ENCODE peak calls at places on chromosome 14, in five cellular contexts. V is PC-9, O is neuronal stem cell, X is neural progenitor cell, G is astrocyte. H is an unnamed sample.
A peak's percentile ranks its signal among the peaks of the same experiment; 100 is the strongest.

GRCh38 chr14:96170961-96171592 is 33.6 kb upstream of the BDKRB2 start:
- DNase-seq in V (no peak), O (no peak), X (no peak), G (no peak), H (no peak)

GRCh38 chr14:23130875-23131274 is 11.8 kb upstream of the CEBPE start:
- DNase-seq in V (no peak), O (no peak), X (no peak), G (no peak), H (no peak)

GRCh38 chr14:31787377-31787776 is 226.2 kb downstream of the NUBPL start:
- DNase-seq in V (no peak), O (no peak), X (no peak), G (no peak), H (peak; percentile 10)

GRCh38 chr14:24398943-24399801 is at the start of gene NYNRIN:
- DNase-seq in V (no peak), O (peak; percentile 62), X (peak; percentile 84), G (peak; percentile 16), H (no peak)

GRCh38 chr14:54881761-54882401 is 20.7 kb downstream of the GCH1 start:
- DNase-seq in V (no peak), O (no peak), X (no peak), G (no peak), H (peak; percentile 54)

GRCh38 chr14:106094654-106095189 is 568.3 kb downstream of the TMEM121 start:
- DNase-seq in V (no peak), O (no peak), X (peak; percentile 7), G (no peak), H (no peak)

GRCh38 chr14:38056270-38056669 is 151.4 kb upstream of the SSTR1 start:
- DNase-seq in V (no peak), O (no peak), X (peak; percentile 9), G (no peak), H (no peak)

GRCh38 chr14:80336613-80337106 is 125.4 kb upstream of the DIO2 start:
- DNase-seq in V (no peak), O (no peak), X (no peak), G (no peak), H (no peak)

GRCh38 chr14:87332001-87332400 is 661.0 kb downstream of the GALC start:
- DNase-seq in V (no peak), O (no peak), X (no peak), G (peak; percentile 78), H (peak; percentile 80)

GRCh38 chr14:59313063-59314018 is 124.9 kb downstream of the DAAM1 start:
- DNase-seq in V (no peak), O (no peak), X (no peak), G (no peak), H (no peak)

GRCh38 chr14:55446127-55446736 is 5.8 kb upstream of the TBPL2 start:
- DNase-seq in V (no peak), O (peak; percentile 82), X (peak; percentile 91), G (peak; percentile 61), H (peak; percentile 81)

GRCh38 chr14:23727566-23728335 is 91.6 kb downstream of the DHRS2 start:
- DNase-seq in V (peak; percentile 86), O (no peak), X (peak; percentile 26), G (peak; percentile 8), H (peak; percentile 18)

GRCh38 chr14:35215110-35215872 is 76.9 kb upstream of the PSMA6 start:
- DNase-seq in V (no peak), O (peak; percentile 30), X (peak; percentile 50), G (peak; percentile 60), H (peak; percentile 83)

GRCh38 chr14:39175445-39176262 is 600 bp downstream of the PNN start:
- DNase-seq in V (no peak), O (no peak), X (peak; percentile 72), G (peak; percentile 23), H (peak; percentile 43)

GRCh38 chr14:98742001-98742400 is 530.0 kb downstream of the BCL11B start:
- DNase-seq in V (no peak), O (no peak), X (no peak), G (no peak), H (no peak)

GRCh38 chr14:104431929-104432541 is 147.5 kb upstream of the C14orf180 start:
- DNase-seq in V (no peak), O (no peak), X (no peak), G (no peak), H (no peak)

GRCh38 chr14:51849095-51849494 is 11.3 kb upstream of the GNG2 start:
- DNase-seq in V (no peak), O (no peak), X (no peak), G (peak; percentile 27), H (peak; percentile 37)

GRCh38 chr14:90402009-90402408 is 5.2 kb downstream of the CALM1 start:
- DNase-seq in V (no peak), O (no peak), X (no peak), G (no peak), H (no peak)

GRCh38 chr14:59098377-59098776 is 90.1 kb upstream of the DAAM1 start:
- DNase-seq in V (peak; percentile 40), O (no peak), X (no peak), G (peak; percentile 98), H (peak; percentile 98)

GRCh38 chr14:42334931-42335330 is 728.3 kb downstream of the LRFN5 start:
- DNase-seq in V (no peak), O (no peak), X (no peak), G (no peak), H (no peak)

GRCh38 chr14:104220225-104221070 is 82.1 kb downstream of the KIF26A start:
- DNase-seq in V (no peak), O (no peak), X (no peak), G (no peak), H (no peak)

GRCh38 chr14:64293976-64294671 is at the start of gene ESR2:
- DNase-seq in V (no peak), O (peak; percentile 48), X (peak; percentile 86), G (peak; percentile 35), H (peak; percentile 40)

GRCh38 chr14:68979722-68980552 is 835 bp upstream of the ACTN1 start:
- DNase-seq in V (peak; percentile 70), O (peak; percentile 48), X (peak; percentile 86), G (peak; percentile 69), H (no peak)

GRCh38 chr14:52840916-52841315 is 49.5 kb upstream of the GNPNAT1 start:
- DNase-seq in V (no peak), O (no peak), X (no peak), G (peak; percentile 34), H (peak; percentile 62)

GRCh38 chr14:24982472-24983155 is 67.3 kb downstream of the STXBP6 start:
- DNase-seq in V (peak; percentile 93), O (no peak), X (no peak), G (peak; percentile 87), H (peak; percentile 87)

DNA sequence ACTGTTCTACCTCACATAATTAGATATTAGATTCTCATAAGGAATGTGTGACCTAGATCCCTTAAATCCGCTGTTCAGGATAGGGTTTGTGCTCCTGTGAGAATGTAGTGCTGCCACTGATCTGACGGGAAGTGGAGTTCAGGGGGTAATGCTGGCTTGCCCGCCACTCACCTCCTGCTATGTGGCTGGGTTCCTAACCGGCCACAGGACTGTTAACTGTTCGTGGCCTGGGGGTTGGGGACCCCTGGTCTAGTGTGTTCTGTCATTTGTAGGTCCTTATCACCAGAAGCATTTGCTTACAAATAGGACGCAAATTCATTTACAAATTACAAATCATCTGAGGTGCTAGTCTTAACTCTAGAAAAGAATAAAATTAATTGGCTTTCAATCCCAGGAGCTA is 16.4 kb upstream of the TMEM30B start:
- DNase-seq in V (no peak), O (no peak), X (no peak), G (no peak), H (no peak)
- H3K4me2 ChIP-seq in V (no peak overlapping the region), O (no peak overlapping the region), X (no peak overlapping the region), G (no peak overlapping the region), H (no peak overlapping the region)

GRCh38 chr14:94026886-94027469 is 838 bp downstream of the OTUB2 start:
- DNase-seq in V (no peak), O (no peak), X (no peak), G (no peak), H (no peak)
- H3K4me2 ChIP-seq in V (peak overlapping the region; percentile 68), O (peak overlapping the region; percentile 52), X (peak overlapping the region; percentile 83), G (peak overlapping the region; percentile 70), H (peak overlapping the region; percentile 25)

DNA sequence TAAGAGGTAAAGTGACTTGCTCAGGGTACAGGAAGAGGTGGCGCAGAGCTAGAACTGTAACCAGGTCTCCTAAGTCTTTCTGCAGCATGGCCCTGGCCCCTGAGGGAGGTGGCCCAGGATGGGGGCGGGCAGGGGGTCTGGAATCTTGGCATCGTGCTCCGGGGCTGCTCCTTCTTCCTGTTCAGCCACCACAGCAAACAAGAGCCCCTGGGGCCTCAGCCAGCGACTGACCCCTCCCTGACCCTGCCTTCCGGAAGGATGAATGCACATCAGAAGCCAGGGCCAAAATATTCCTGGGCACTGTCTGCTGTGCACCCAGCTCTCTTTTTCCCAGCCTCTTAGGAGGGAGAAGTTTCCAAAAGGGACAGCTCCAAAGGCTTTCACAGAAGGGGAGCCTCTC is 242.8 kb downstream of the DPF3 start:
- DNase-seq in V (no peak), O (no peak), X (no peak), G (peak; percentile 51), H (no peak)
- H3K4me2 ChIP-seq in V (no peak overlapping the region), O (no peak overlapping the region), X (no peak overlapping the region), G (peak overlapping the region; percentile 55), H (no peak overlapping the region)

DNA sequence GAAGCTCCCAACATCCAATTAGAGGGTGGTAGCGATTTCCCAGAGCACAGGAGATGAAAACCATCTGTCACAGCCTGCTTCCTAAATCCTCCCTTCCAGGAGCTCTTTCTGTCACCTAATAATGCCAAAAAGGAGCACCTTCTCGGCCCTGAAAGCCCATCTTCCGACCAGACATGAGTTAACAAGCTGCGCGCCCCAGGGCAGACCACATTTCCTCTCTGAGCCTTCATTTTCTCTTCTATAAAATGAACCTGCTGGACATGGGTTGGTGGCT is 45.4 kb upstream of the VASH1 start:
- DNase-seq in V (no peak), O (no peak), X (no peak), G (no peak), H (no peak)
- H3K4me2 ChIP-seq in V (no peak overlapping the region), O (no peak overlapping the region), X (no peak overlapping the region), G (no peak overlapping the region), H (no peak overlapping the region)

DNA sequence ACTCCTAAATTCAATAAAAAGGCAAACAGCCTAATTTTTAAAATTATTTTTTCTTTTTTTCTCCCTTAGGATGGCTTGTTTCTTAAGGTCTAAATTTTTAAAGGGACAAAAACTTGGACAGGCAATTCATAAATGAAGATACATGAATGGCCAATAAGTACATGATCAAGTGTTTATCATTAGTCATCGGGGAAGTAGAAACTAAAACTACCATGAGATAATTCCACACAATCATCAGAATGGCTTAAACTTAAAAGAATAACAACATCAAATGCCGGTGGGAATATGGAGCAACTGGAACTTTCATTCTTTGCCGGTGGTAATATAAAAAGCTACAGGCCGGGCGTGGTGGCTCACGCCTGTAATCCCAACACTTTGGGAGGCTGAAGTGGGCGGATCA is 29.1 kb downstream of the MOK start:
- DNase-seq in V (no peak), O (no peak), X (no peak), G (no peak), H (peak; percentile 22)
- H3K4me2 ChIP-seq in V (no peak overlapping the region), O (no peak overlapping the region), X (no peak overlapping the region), G (no peak overlapping the region), H (no peak overlapping the region)

DNA sequence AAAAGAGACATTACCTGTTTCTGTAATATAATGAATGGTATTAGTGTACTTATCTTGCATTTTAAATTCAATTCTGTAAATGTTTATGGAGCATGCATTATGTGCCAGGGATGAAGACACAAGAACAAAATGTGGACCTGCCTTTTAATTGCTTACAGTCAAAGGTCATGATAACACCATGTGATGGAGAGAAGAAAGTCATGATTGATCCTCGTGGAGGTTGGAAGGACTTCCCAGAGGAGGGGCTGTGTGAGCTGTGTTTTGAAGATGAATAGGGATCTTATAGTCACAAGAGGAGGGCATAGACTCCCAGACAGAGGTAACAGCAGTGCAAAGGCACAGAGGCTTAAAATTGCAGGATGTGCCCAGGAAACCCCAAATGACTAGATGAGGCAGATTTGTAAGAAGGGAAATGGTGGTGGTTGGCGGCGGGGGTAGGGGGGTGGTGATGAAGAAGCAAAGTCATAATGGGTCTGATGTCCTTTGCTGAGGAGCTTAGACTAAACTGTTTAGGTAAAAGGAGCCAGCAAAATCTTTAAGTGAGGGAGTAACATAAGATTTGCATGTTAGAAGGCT is 151.5 kb downstream of the PRKCH start:
- DNase-seq in V (no peak), O (no peak), X (no peak), G (no peak), H (peak; percentile 30)
- H3K4me2 ChIP-seq in V (peak overlapping the region; percentile 67), O (no peak overlapping the region), X (no peak overlapping the region), G (peak overlapping the region; percentile 84), H (peak overlapping the region; percentile 81)